ENCODE peak calls at places on chromosomes 6 and 20, in four cellular contexts. One of them, this sample, is unnamed.

GRCh38 chr6:44257007-44257752 is at the start of gene SLC35B2:
- DNase-seq in GM10248: peak
- DNase-seq in vagina: no peak
- DNase-seq in iris pigment epithelial cell: peak
- DNase-seq in this sample: peak

GRCh38 chr20:2955257-2955950 is 82.1 kb downstream of the PTPRA start:
- DNase-seq in GM10248: peak
- DNase-seq in vagina: no peak
- DNase-seq in iris pigment epithelial cell: peak
- DNase-seq in this sample: no peak

GRCh38 chr6:131868836-131869235 is 61.0 kb downstream of the ENPP1 start:
- DNase-seq in GM10248: no peak
- DNase-seq in vagina: no peak
- DNase-seq in iris pigment epithelial cell: peak
- DNase-seq in this sample: no peak

GRCh38 chr6:38760097-38760496 is 45.0 kb downstream of the DNAH8 start:
- DNase-seq in GM10248: no peak
- DNase-seq in vagina: no peak
- DNase-seq in iris pigment epithelial cell: no peak
- DNase-seq in this sample: no peak

GRCh38 chr20:10430000-10430466 is 4.0 kb downstream of the MKKS start:
- DNase-seq in GM10248: no peak
- DNase-seq in vagina: no peak
- DNase-seq in iris pigment epithelial cell: peak
- DNase-seq in this sample: no peak

GRCh38 chr6:169809386-169809785 is 58.0 kb downstream of the ERMARD start:
- DNase-seq in GM10248: no peak
- DNase-seq in vagina: peak
- DNase-seq in iris pigment epithelial cell: no peak
- DNase-seq in this sample: no peak

GRCh38 chr6:149194815-149195558 is 122.5 kb upstream of the TAB2 start:
- DNase-seq in GM10248: no peak
- DNase-seq in vagina: no peak
- DNase-seq in iris pigment epithelial cell: no peak
- DNase-seq in this sample: no peak

GRCh38 chr6:16712931-16713484 is 48.3 kb downstream of the ATXN1 start:
- DNase-seq in GM10248: peak
- DNase-seq in vagina: no peak
- DNase-seq in iris pigment epithelial cell: peak
- DNase-seq in this sample: peak

GRCh38 chr6:107318100-107318736 is 141.1 kb downstream of the PDSS2 start:
- DNase-seq in GM10248: peak
- DNase-seq in vagina: no peak
- DNase-seq in iris pigment epithelial cell: peak
- DNase-seq in this sample: peak